ENCODE peak calls at places on chromosomes 7 and 10, in six cellular contexts. Q is HepG2; U is activated naive CD8-positive, alpha-beta T cell treated with anti-CD3 and anti-CD28 coated beads for 36 hours; I is iPS DF 19.7; P is fibroblast of lung; G is NCI-H226. W is an unnamed sample.

GRCh38 chr10:31650010-31650409 is 278.6 kb downstream of the ARHGAP12 start:
- DNase-seq in I (no peak), P (peak; percentile 94), G (peak; percentile 83), Q (no peak), U (no peak), W (peak; percentile 77)

GRCh38 chr10:110387983-110388681 is 83.4 kb upstream of the SMNDC1 start:
- DNase-seq in U (peak; percentile 58), I (no peak), P (no peak), Q (no peak), G (no peak), W (no peak)

GRCh38 chr7:128352138-128352537 is 8.4 kb upstream of the RBM28 start:
- DNase-seq in Q (peak; percentile 11), U (peak; percentile 54), G (no peak), I (peak; percentile 63), P (peak; percentile 45), W (peak; percentile 73)

GRCh38 chr10:34369120-34369519 is 446.0 kb downstream of the PARD3 start:
- DNase-seq in Q (no peak), P (no peak), U (no peak), G (no peak), I (no peak), W (no peak)

GRCh38 chr7:91249506-91250233 is 14.6 kb upstream of the FZD1 start:
- DNase-seq in G (peak; percentile 86), I (no peak), Q (no peak), U (no peak), P (peak; percentile 76), W (peak; percentile 68)

GRCh38 chr10:124064158-124064603 is 29.2 kb downstream of the CHST15 start:
- DNase-seq in Q (peak; percentile 78), P (no peak), U (no peak), I (no peak), G (no peak), W (no peak)

GRCh38 chr10:101238732-101239105 is 9.5 kb upstream of the LBX1 start:
- DNase-seq in U (no peak), I (no peak), P (no peak), G (no peak), Q (no peak), W (no peak)

GRCh38 chr10:124701881-124702656 is 42.1 kb downstream of the FAM53B start:
- DNase-seq in G (peak; percentile 7), U (no peak), I (no peak), P (peak; percentile 56), Q (no peak), W (no peak)

GRCh38 chr7:21365866-21366624 is 61.8 kb upstream of the SP4 start:
- DNase-seq in U (no peak), P (peak; percentile 18), G (peak; percentile 96), Q (peak; percentile 77), I (no peak), W (no peak)

GRCh38 chr10:87053577-87054181 is 33.6 kb downstream of the FAM25A start:
- DNase-seq in I (no peak), G (no peak), U (no peak), Q (no peak), P (no peak), W (no peak)

GRCh38 chr7:55591282-55591931 is 19.1 kb upstream of the VOPP1 start:
- DNase-seq in G (no peak), Q (no peak), I (no peak), P (no peak), U (no peak), W (no peak)

GRCh38 chr10:124000792-124001201 is 92.6 kb downstream of the CHST15 start:
- DNase-seq in Q (no peak), P (no peak), U (no peak), G (peak; percentile 38), I (no peak), W (no peak)

GRCh38 chr7:46032936-46033335 is 111.9 kb upstream of the IGFBP3 start:
- DNase-seq in G (peak; percentile 82), U (no peak), Q (no peak), I (no peak), P (peak; percentile 46), W (no peak)

W was measured in AG08396.